ENCODE peak calls at places on chromosomes 16 and 17, in seven cellular contexts. V is A549, F is heart left ventricle, P is right lobe of liver, I is NB4, M is lower leg skin, L is HCT116. Y is an unnamed sample.

GRCh38 chr17:64682261-64683181 is 20.4 kb upstream of the SMURF2 start:
- DNase-seq in V (peak; percentile 36), F (no peak), P (no peak), I (no peak), M (no peak), L (no peak), Y (no peak)

GRCh38 chr16:659618-660017 is 8.3 kb upstream of the RHOT2 start:
- DNase-seq in V (no peak), F (no peak), P (no peak), I (no peak), M (no peak), L (no peak), Y (no peak)

GRCh38 chr17:50346313-50347086 is 574 bp downstream of the XYLT2 start:
- DNase-seq in V (no peak), F (peak; percentile 53), P (no peak), I (peak; percentile 65), M (peak; percentile 90), L (no peak), Y (peak; percentile 67)

GRCh38 chr17:42387221-42387657 is 1.0 kb downstream of the STAT3 start:
- DNase-seq in V (no peak), F (no peak), P (no peak), I (peak; percentile 84), M (no peak), L (no peak), Y (no peak)

GRCh38 chr16:49992825-49993224 is 32.2 kb upstream of the CNEP1R1 start:
- DNase-seq in V (no peak), F (no peak), P (no peak), I (no peak), M (no peak), L (no peak), Y (no peak)

GRCh38 chr17:49440581-49440980 is 25.9 kb upstream of the PHB1 start:
- DNase-seq in V (no peak), F (no peak), P (no peak), I (no peak), M (peak; percentile 45), L (no peak), Y (no peak)

GRCh38 chr16:61858996-61859395 is 177.2 kb downstream of the CDH8 start:
- DNase-seq in V (peak; percentile 2), F (no peak), P (no peak), I (no peak), M (no peak), L (no peak), Y (no peak)

GRCh38 chr16:67773099-67773498 is 33.3 kb downstream of the RANBP10 start:
- DNase-seq in V (no peak), F (peak; percentile 54), P (peak; percentile 65), I (no peak), M (no peak), L (no peak), Y (no peak)

DNA sequence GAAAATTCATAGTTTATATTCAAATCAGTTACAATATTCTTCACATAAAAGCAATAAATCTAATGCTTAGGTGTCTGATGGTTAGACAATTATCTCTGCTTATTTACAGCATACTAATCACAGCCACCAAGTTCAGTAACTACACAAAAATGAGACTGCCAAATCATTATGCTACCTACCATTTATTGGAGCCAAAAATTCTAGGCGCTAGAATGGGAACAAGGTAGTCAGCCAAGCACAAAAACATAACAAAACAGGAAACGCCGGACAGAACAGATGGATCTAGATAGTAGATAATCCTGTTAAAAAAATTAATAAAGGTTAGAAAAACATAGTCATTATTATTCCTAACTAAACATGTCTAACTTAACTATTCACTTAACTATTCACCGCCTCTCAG is 3.6 kb downstream of the ARL6IP1 start:
- DNase-seq in V (no peak), F (no peak), P (no peak), I (no peak), M (no peak), L (no peak), Y (no peak)
- TF ChIP-seq POLR2A in V (no peak), F (no peak), P (no peak), I (no peak), M (no peak), L (no peak), Y (no peak)

GRCh38 chr16:4566144-4566543 is 10.0 kb downstream of the C16orf96 start:
- DNase-seq in V (no peak), F (no peak), P (no peak), I (no peak), M (no peak), L (no peak), Y (no peak)

GRCh38 chr16:4574919-4575705 is 19.0 kb downstream of the C16orf96 start:
- DNase-seq in V (no peak), F (no peak), P (no peak), I (peak; percentile 35), M (no peak), L (no peak), Y (no peak)

GRCh38 chr16:4572715-4573114 is 16.6 kb downstream of the C16orf96 start:
- DNase-seq in V (no peak), F (no peak), P (no peak), I (peak; percentile 81), M (no peak), L (no peak), Y (no peak)

GRCh38 chr16:4570688-4571321 is 14.7 kb downstream of the C16orf96 start:
- DNase-seq in V (no peak), F (no peak), P (no peak), I (no peak), M (no peak), L (no peak), Y (no peak)

DNA sequence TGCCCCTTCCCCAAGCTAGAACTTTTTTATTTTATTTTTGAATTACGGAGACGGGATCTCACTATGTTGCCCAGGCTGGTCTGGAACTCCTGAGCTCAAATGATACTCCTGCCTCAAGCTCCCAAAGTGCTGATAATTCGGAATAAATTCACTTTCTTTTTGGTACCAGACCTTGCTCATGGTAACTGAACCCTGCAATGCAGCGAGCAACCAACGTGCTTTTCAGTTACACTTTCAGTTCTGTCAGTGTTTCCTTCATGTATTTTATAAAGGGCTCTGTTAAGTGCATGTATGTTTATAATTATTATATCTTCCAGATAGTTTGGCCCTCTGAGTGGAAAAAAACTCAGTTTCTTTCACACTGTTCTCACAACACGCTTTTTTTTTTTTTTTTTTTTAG is 13.9 kb downstream of the C16orf96 start:
- DNase-seq in V (no peak), F (no peak), P (no peak), I (no peak), M (no peak), L (no peak), Y (no peak)
- TF ChIP-seq POLR2A in V (no peak), F (no peak), P (no peak), I (no peak), M (no peak), L (no peak), Y (no peak)

GRCh38 chr17:32125848-32126153 is 16.5 kb upstream of the RHOT1 start:
- DNase-seq in V (no peak), F (no peak), P (no peak), I (no peak), M (no peak), L (no peak), Y (no peak)

GRCh38 chr17:32126325-32126724 is 16.0 kb upstream of the RHOT1 start:
- DNase-seq in V (no peak), F (no peak), P (no peak), I (no peak), M (peak; percentile 61), L (no peak), Y (no peak)

GRCh38 chr17:32124985-32125847 is 17.1 kb upstream of the RHOT1 start:
- DNase-seq in V (peak; percentile 57), F (no peak), P (no peak), I (no peak), M (peak; percentile 58), L (no peak), Y (no peak)

GRCh38 chr17:32126746-32127145 is 15.6 kb upstream of the RHOT1 start:
- DNase-seq in V (no peak), F (no peak), P (no peak), I (no peak), M (peak; percentile 77), L (no peak), Y (no peak)

DNA sequence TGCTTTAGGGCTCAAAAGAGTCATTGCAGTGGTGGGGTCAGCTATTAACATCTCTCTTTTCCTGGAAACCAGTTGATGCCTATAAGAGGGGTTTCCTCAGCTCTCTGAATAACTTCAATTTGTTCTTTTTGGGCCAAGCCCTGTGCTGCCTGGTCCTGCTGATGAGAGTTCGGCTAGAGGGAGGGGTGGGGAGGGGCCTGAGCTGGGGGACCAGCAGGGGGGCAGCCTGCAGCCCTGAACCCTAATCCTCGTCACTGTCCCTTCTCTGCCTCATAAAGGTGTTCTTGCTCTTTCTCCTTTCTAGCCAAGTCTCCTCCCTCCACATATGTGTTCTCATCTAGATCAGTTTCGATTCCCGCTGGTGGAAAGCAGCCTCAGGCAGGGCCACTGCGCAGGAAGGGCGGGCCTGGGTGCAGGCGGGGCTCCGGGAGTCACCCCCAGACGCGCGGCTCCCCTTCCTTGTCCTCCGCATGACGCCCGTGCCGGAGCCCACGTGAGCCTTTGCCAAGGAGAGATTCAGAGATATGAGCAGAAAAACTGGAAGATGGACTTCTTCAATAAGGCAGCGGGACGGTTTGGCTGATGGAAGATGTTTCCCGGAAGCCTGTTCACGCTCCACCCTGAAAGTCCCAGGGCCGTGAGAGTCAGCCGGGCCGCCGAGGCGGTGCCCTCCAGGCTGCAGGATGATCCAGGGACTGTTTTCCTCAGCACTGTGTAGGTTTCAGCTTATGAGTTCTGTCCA is 15.0 kb upstream of the RHOT1 start:
- DNase-seq in V (peak; percentile 75), F (peak; percentile 91), P (peak; percentile 90), I (peak; percentile 87), M (peak; percentile 96), L (no peak), Y (peak; percentile 63)
- TF ChIP-seq POLR2A in V (peak; percentile 87), F (peak; percentile 48), P (peak; percentile 72), I (peak; percentile 29), M (no peak), L (no peak), Y (peak; percentile 38)

GRCh38 chr17:9968881-9969280 is 63.8 kb upstream of the RCVRN start:
- DNase-seq in V (peak; percentile 36), F (no peak), P (no peak), I (no peak), M (no peak), L (no peak), Y (no peak)

GRCh38 chr17:9973689-9974459 is 68.8 kb upstream of the RCVRN start:
- DNase-seq in V (no peak), F (no peak), P (peak; percentile 14), I (no peak), M (no peak), L (no peak), Y (no peak)

GRCh38 chr17:9974460-9975381 is 69.7 kb upstream of the RCVRN start:
- DNase-seq in V (no peak), F (no peak), P (no peak), I (peak; percentile 15), M (no peak), L (no peak), Y (no peak)

GRCh38 chr17:9971991-9972390 is 66.9 kb upstream of the RCVRN start:
- DNase-seq in V (peak; percentile 24), F (peak; percentile 88), P (peak; percentile 34), I (no peak), M (peak; percentile 95), L (no peak), Y (no peak)

DNA sequence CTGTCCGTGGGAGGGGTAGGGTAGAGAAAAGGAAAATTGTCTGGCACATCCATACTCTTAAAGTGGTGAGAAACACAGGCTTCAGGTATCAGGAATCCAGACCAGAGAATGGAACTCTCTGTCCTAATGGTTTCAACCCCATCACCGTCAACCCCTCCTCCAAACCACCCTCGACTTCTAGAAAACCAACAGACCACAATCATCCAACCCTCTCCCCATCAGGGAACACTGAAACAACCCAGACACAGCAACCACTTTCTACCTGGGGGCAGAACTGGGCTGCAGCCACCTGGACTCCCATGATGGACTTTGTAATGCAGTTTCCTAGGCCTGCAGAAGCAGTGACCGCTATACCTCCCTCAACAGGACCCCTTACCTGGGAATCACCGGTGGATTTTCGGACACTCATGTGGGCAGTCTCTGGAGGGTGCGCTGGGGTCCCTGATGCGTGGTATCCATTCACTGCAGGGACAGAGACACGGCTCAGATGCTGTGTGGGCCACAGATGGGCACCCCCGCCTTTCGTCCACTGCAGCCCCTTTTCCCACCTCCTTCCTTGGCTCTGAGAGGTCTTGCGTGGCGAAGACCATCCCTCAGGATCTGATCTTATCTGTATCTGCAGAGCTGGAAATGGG is 64.3 kb upstream of the RCVRN start:
- DNase-seq in V (no peak), F (no peak), P (peak; percentile 10), I (no peak), M (no peak), L (no peak), Y (no peak)
- TF ChIP-seq POLR2A in V (no peak), F (no peak), P (no peak), I (no peak), M (no peak), L (no peak), Y (no peak)

Y was measured in GM12891.